ENCODE peak calls at places on chromosomes 3 and 15, in four cellular contexts. D is cardiac muscle cell, L is AG04449, G is cardiac fibroblast. R is an unnamed sample.

GRCh38 chr3:61315874-61316273 is 64.6 kb upstream of the FHIT start:
- DNase-seq in G (peak), L (no peak), D (peak), R (peak)

GRCh38 chr3:171876651-171877272 is 33.6 kb downstream of the TMEM212 start:
- DNase-seq in D (peak), G (peak), L (peak), R (peak)

GRCh38 chr3:16524196-16524595 is 10.7 kb upstream of the RFTN1 start:
- DNase-seq in D (no peak), L (no peak), G (no peak), R (no peak)

GRCh38 chr3:78820497-78820896 is 947.3 kb downstream of the ROBO1 start:
- DNase-seq in D (peak), L (no peak), G (peak), R (no peak)

GRCh38 chr3:183378951-183379350 is 49.5 kb downstream of the MCF2L2 start:
- DNase-seq in D (no peak), L (no peak), G (no peak), R (no peak)

GRCh38 chr3:156148946-156149348 is 28.6 kb downstream of the KCNAB1 start:
- DNase-seq in G (peak), L (no peak), D (peak), R (peak)

GRCh38 chr3:25820372-25820771 is 30.5 kb downstream of the OXSM start:
- DNase-seq in D (peak), G (peak), L (peak), R (peak)

GRCh38 chr3:189455009-189455408 is 176.2 kb upstream of the TP63 start:
- DNase-seq in L (no peak), G (no peak), D (no peak), R (no peak)

GRCh38 chr15:69951511-69952209 is 146.1 kb downstream of the TLE3 start:
- DNase-seq in D (no peak), L (no peak), G (peak), R (peak)

GRCh38 chr3:145698252-145698651 is 462.7 kb downstream of the PLOD2 start:
- DNase-seq in G (peak), L (no peak), D (peak), R (peak)

GRCh38 chr3:188274249-188274915 is 120.4 kb downstream of the LPP start:
- DNase-seq in L (no peak), D (no peak), G (no peak), R (no peak)

GRCh38 chr15:34039506-34040123 is 611 bp upstream of the AVEN start:
- DNase-seq in G (no peak), D (peak), L (no peak), R (no peak)

GRCh38 chr3:145801699-145802098 is 359.3 kb downstream of the PLOD2 start:
- DNase-seq in D (no peak), G (no peak), L (no peak), R (no peak)

GRCh38 chr3:175893566-175893965 is 1034.4 kb downstream of the NAALADL2 start:
- DNase-seq in D (no peak), G (no peak), L (no peak), R (no peak)

GRCh38 chr3:195774917-195775316 is 36.8 kb downstream of the MUC4 start:
- DNase-seq in D (peak), L (no peak), G (peak), R (peak)

GRCh38 chr15:80404719-80405553 is 754 bp downstream of the ARNT2 start:
- DNase-seq in D (peak), G (no peak), L (no peak), R (no peak)

GRCh38 chr3:23071306-23071705 is 131.8 kb upstream of the UBE2E2 start:
- DNase-seq in L (no peak), D (no peak), G (no peak), R (no peak)

GRCh38 chr15:89317188-89317720 is 17.4 kb downstream of the POLG start:
- DNase-seq in L (no peak), D (no peak), G (no peak), R (no peak)

GRCh38 chr3:49813497-49814174 is at the start of gene UBA7:
- DNase-seq in D (peak), G (peak), L (no peak), R (peak)

GRCh38 chr15:89192136-89192535 is 29.2 kb downstream of the RLBP1 start:
- DNase-seq in D (no peak), L (no peak), G (no peak), R (no peak)

GRCh38 chr3:128482175-128482856 is 10.7 kb downstream of the GATA2 start:
- DNase-seq in D (no peak), G (no peak), L (no peak), R (no peak)
- H3K4me3 ChIP-seq in D (no peak), G (peak), L (peak), R (peak)

GRCh38 chr3:197003461-197004385 is 25.9 kb downstream of the MELTF start:
- DNase-seq in L (no peak), G (no peak), D (no peak), R (peak)
- TF ChIP-seq CTCF in L (no peak), G (no peak), D (no peak), R (no peak)

DNA sequence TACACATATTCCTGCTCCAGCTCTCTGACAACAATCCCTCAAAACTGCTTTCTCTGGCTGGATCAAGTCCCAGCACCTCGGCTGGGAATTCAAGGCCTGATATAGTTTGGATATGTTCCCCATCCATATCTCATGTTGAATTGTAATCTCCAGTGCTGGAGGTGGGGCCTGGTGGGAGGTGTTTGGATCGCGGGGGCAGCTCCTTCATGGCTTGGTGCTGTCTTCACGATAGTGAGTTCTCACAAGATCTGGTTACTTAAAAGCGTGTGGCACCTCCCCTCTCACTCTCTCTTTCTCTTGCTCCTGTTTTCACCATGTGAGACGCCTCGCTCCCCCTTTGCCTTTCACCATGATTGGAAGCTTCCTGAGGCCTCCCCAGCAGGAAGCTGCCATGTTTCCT is 47.4 kb upstream of the SYN2 start:
- DNase-seq in G (no peak), D (peak), L (no peak), R (no peak)
- H3K4me3 ChIP-seq in G (no peak), D (no peak), L (no peak), R (no peak)

DNA sequence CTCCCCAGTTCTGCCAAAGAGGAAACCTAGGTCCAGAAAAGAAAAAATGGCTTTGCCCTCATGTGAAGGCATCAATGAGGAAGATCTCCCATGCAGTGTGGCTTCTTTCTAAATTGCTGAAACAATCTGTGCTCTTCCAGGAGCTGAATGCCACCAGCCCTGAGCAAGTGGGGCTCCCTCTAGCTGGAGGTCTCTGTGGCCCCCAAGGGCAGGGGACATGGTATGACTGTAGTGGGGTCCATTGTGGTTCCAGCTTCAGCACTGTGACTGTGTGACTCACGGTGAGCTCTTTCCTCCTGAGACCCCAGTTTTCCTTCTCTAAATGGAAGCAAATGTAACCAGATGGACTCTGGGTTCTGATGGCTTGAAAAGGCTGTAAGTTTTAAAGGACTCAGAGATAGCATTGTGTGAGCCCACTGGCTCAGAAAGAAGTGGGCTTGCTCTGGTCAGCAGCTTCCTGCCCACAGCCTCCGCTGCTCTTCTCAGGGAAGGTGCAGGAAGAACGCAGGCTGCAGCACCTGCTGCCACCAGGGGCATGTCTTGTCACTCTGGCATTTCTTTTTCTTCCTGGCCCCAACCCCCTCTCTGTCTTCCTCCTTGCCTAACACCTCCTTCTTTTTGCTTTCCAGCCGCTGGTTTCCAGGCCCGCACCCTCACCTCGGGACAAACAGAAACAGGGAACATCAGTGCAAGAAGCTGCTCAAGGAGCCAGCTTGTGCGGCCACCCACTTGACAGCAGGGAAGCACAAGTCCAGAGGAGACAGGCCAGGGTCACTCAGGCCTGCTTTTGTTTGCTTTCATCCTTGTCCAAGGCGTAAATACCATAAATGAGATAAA is 5.8 kb upstream of the CXCR6 start:
- DNase-seq in D (no peak), G (no peak), L (no peak), R (no peak)
- TF ChIP-seq CTCF in D (no peak), G (no peak), L (no peak), R (no peak)

DNA sequence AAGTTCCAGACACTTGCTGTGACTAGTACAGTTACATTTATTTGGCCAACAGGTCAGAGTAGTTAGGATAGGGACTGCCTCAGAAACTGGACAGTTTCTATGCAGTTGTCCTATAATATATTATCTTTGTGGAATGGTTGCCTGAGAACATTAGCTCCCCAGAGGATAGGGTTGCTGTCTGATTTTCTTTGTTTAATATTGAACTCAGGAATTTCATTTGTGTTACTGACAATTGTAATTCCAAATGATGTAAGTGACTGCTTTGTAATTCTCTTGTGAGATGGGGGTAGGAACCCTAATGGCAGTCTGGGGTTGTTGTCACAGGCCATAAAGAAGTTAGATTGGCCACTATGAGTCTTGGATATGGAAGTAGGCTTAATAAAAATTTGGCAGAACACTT is 2.2 kb downstream of the NXPE3 start:
- DNase-seq in D (peak), G (peak), L (no peak), R (peak)
- H3K4me3 ChIP-seq in D (no peak), G (peak), L (peak), R (peak)

DNA sequence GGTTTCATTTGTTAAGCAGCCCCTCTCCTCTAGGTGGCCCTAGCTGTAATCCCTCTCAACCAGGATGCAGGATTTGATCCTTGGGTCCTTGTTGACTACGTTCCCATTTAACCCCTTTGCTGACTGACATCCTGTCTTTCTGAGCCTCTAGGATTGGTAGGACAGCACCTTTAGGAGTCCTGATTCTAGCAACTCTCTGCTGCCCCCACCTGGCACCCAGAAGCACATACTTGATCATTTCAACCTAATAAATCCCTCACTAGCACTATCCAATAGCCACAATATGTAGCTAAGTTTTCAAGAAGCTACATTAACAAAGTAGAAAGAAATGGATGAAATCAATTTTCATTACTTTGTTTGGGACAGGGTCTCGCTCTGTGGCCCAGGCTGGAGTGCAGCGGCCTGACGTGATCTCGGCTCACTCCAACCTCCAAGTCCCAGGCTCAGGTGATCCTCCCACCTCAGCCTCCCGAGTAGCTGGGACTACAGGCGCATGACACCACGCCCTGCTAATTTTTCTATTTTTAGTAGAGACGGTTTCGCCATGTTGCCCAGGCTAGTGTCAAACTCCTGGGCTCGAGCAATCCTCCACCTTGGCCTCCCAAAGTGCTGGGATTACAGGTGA is 28.3 kb downstream of the RSL24D1 start:
- DNase-seq in G (peak), D (peak), L (peak), R (peak)
- TF ChIP-seq CTCF in G (peak), D (peak), L (peak), R (peak)

GRCh38 chr15:44207643-44208042 is 12.6 kb upstream of the FRMD5 start:
- DNase-seq in L (peak), D (peak), G (peak), R (peak)
- H3K4me3 ChIP-seq in L (no peak), D (no peak), G (no peak), R (no peak)

DNA sequence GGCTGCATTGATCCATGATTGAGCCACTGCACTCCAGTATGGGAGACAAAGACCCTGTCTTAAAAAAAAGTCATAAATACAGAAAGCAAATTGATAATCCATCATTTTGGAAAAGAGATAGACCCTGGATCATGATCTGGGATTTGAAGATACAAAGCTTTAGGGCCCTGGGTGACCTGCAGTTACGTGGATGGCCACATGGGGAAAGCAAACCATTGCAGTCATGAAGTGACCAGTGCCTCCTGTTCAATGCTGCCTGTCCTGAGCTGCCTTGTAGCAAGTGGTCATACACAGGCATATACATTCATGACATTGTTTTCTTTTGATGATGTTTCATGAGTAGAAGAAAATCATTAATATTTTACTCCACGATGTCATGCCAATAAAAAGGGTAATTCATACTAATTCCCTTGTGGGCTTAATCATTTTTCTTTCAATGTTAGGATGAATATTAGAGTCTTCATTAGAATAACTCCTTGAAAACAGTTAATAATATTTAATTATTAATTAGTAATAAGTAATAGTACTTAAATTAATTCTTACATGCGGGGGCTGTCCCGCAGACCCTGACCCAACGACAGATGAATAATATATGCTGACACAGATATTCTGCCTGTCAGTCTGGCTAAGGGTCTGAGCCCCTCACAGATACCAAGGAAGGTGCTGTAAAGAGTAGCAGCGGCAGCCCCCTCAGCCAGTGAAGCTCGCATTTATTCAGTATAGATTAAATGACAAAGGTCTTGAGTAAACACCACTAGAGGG is 109.0 kb upstream of the UNC13C start:
- DNase-seq in L (no peak), G (no peak), D (no peak), R (no peak)
- TF ChIP-seq CTCF in L (no peak), G (peak), D (no peak), R (no peak)

GRCh38 chr15:40929730-40930429 is 740 bp downstream of the DLL4 start:
- DNase-seq in G (peak), L (no peak), D (peak), R (peak)
- H3K4me3 ChIP-seq in G (peak), L (peak), D (peak), R (peak)

GRCh38 chr15:53974813-53975212 is 3.4 kb upstream of the UNC13C start:
- DNase-seq in L (no peak), D (no peak), G (no peak), R (no peak)

GRCh38 chr15:53978248-53978906 is at the start of gene UNC13C:
- DNase-seq in G (no peak), D (no peak), L (no peak), R (no peak)

GRCh38 chr15:53979051-53979788 is 979 bp downstream of the UNC13C start:
- DNase-seq in G (no peak), L (no peak), D (no peak), R (no peak)

GRCh38 chr15:53974121-53974520 is 4.1 kb upstream of the UNC13C start:
- DNase-seq in D (no peak), G (no peak), L (no peak), R (no peak)

DNA sequence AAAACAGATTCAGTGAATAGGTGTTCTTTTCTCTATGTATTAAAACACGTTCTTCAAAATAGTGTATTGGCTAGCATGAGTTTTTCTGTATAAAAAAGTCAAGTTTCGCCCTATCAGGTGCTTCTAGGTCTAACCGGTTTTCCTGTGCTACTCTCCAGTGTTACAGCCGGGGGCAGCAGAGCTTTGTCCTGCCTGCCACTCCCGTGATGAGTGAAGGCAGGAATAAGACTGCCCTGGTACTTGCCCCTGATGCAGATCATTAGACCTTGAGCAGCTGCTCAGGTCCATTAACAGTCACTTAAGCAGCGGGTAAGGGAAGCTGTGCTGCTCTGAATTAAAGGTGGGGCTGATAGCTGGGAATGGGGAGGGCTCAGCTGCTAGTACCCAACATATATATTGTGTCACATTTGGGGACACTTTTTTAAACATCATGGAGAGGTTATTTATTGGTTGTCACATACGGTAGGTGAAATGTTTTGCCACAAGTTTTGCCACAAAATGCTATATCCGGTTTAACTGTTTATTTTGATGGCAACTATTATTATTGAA is 1.3 kb upstream of the UNC13C start:
- DNase-seq in D (no peak), G (no peak), L (no peak), R (no peak)
- TF ChIP-seq CTCF in D (no peak), G (no peak), L (no peak), R (no peak)

R was measured in fibroblast of pulmonary artery.